ENCODE peak calls at places on chromosomes 2 and 18, in seven cellular contexts. J is GM12865, I is nucleus accumbens, L is brain microvascular endothelial cell, H is fibroblast of lung, P is EL, K is GDM1. X is an unnamed sample.

GRCh38 chr2:18171191-18172139 is 293.0 kb downstream of the KCNS3 start:
- DNase-seq in J (no peak), I (no peak), L (no peak), H (peak), P (peak), K (no peak), X (peak)

GRCh38 chr2:40554665-40555294 is 102.9 kb upstream of the SLC8A1 start:
- DNase-seq in J (peak), I (peak), L (peak), H (peak), P (peak), K (peak), X (peak)

GRCh38 chr2:33247325-33247724 is 229.1 kb upstream of the RASGRP3 start:
- DNase-seq in J (no peak), I (no peak), L (no peak), H (no peak), P (no peak), K (no peak), X (no peak)

GRCh38 chr18:75830848-75831247 is 403.3 kb upstream of the SMIM21 start:
- DNase-seq in J (no peak), I (no peak), L (no peak), H (no peak), P (no peak), K (no peak), X (no peak)

GRCh38 chr2:204726831-204727230 is 181.6 kb downstream of the PARD3B start:
- DNase-seq in J (no peak), I (no peak), L (no peak), H (no peak), P (no peak), K (no peak), X (no peak)

GRCh38 chr2:33442528-33443069 is 33.9 kb upstream of the RASGRP3 start:
- DNase-seq in J (no peak), I (peak), L (no peak), H (no peak), P (no peak), K (no peak), X (no peak)

GRCh38 chr2:128069769-128070168 is 21.2 kb upstream of the UGGT1 start:
- DNase-seq in J (no peak), I (no peak), L (no peak), H (peak), P (peak), K (no peak), X (peak)

GRCh38 chr2:237354930-237355329 is 59.0 kb downstream of the COL6A3 start:
- DNase-seq in J (no peak), I (no peak), L (peak), H (peak), P (peak), K (no peak), X (peak)

GRCh38 chr2:157056200-157056676 is 201.3 kb upstream of the GALNT5 start:
- DNase-seq in J (no peak), I (no peak), L (peak), H (peak), P (peak), K (no peak), X (peak)

GRCh38 chr18:75112486-75113096 is 96.3 kb downstream of the PTGR3 start:
- DNase-seq in J (no peak), I (no peak), L (no peak), H (no peak), P (no peak), K (no peak), X (no peak)

GRCh38 chr2:95267458-95268207 is 6.6 kb upstream of the PROM2 start:
- DNase-seq in J (no peak), I (no peak), L (no peak), H (peak), P (peak), K (no peak), X (peak)

GRCh38 chr2:233422050-233422639 is 67.9 kb downstream of the DGKD start:
- DNase-seq in J (peak), I (no peak), L (no peak), H (no peak), P (no peak), K (no peak), X (no peak)

GRCh38 chr18:10850828-10851227 is 298.5 kb downstream of the PIEZO2 start:
- DNase-seq in J (no peak), I (no peak), L (peak), H (no peak), P (no peak), K (no peak), X (no peak)

GRCh38 chr18:73487956-73488355 is 620.2 kb upstream of the NETO1 start:
- DNase-seq in J (no peak), I (no peak), L (no peak), H (no peak), P (no peak), K (no peak), X (no peak)

GRCh38 chr2:177295479-177295878 is 31.0 kb upstream of the NFE2L2 start:
- DNase-seq in J (no peak), I (no peak), L (no peak), H (peak), P (peak), K (no peak), X (peak)